ENCODE peak calls at places on chromosomes 4 and X, in nine cellular contexts. One of them, this sample, is unnamed.

GRCh38 chrX:13212191-13212651 is 107.6 kb downstream of the ATXN3L start:
- DNase-seq in HCT116: no peak
- DNase-seq in Karpas-422: no peak
- DNase-seq in PC-3: no peak
- DNase-seq in GM23248: no peak
- DNase-seq in SK-N-SH: no peak
- DNase-seq in hepatocyte: no peak
- DNase-seq in PC-9: no peak
- DNase-seq in OCI-LY7: no peak
- DNase-seq in this sample: no peak

GRCh38 chr4:27011401-27011800 is 150.8 kb downstream of the STIM2 start:
- DNase-seq in HCT116: no peak
- DNase-seq in Karpas-422: no peak
- DNase-seq in PC-3: peak; percentile 71
- DNase-seq in GM23248: no peak
- DNase-seq in SK-N-SH: no peak
- DNase-seq in hepatocyte: no peak
- DNase-seq in PC-9: peak; percentile 85
- DNase-seq in OCI-LY7: no peak
- DNase-seq in this sample: no peak

GRCh38 chr4:77012726-77013125 is 63.1 kb downstream of the CCNI start:
- DNase-seq in HCT116: no peak
- DNase-seq in Karpas-422: no peak
- DNase-seq in PC-3: no peak
- DNase-seq in GM23248: no peak
- DNase-seq in SK-N-SH: peak; percentile 16
- DNase-seq in hepatocyte: no peak
- DNase-seq in PC-9: no peak
- DNase-seq in OCI-LY7: no peak
- DNase-seq in this sample: no peak

GRCh38 chr4:1885414-1885813 is 14.2 kb downstream of the NSD2 start:
- DNase-seq in HCT116: no peak
- DNase-seq in Karpas-422: no peak
- DNase-seq in PC-3: no peak
- DNase-seq in GM23248: no peak
- DNase-seq in SK-N-SH: no peak
- DNase-seq in hepatocyte: no peak
- DNase-seq in PC-9: no peak
- DNase-seq in OCI-LY7: no peak
- DNase-seq in this sample: no peak

GRCh38 chr4:83219991-83220360 is 64.6 kb downstream of the COQ2 start:
- DNase-seq in HCT116: no peak
- DNase-seq in Karpas-422: no peak
- DNase-seq in PC-3: no peak
- DNase-seq in GM23248: peak; percentile 6
- DNase-seq in SK-N-SH: no peak
- DNase-seq in hepatocyte: no peak
- DNase-seq in PC-9: no peak
- DNase-seq in OCI-LY7: no peak
- DNase-seq in this sample: no peak

GRCh38 chrX:123860506-123860840 is 620 bp downstream of the XIAP start:
- DNase-seq in HCT116: no peak
- DNase-seq in Karpas-422: peak; percentile 73
- DNase-seq in PC-3: peak; percentile 24
- DNase-seq in GM23248: no peak
- DNase-seq in SK-N-SH: peak; percentile 24
- DNase-seq in hepatocyte: no peak
- DNase-seq in PC-9: peak; percentile 47
- DNase-seq in OCI-LY7: peak; percentile 52
- DNase-seq in this sample: peak; percentile 47

GRCh38 chr4:109915385-109916002 is 2.8 kb downstream of the EGF start:
- DNase-seq in HCT116: no peak
- DNase-seq in Karpas-422: no peak
- DNase-seq in PC-3: no peak
- DNase-seq in GM23248: no peak
- DNase-seq in SK-N-SH: no peak
- DNase-seq in hepatocyte: peak; percentile 23
- DNase-seq in PC-9: no peak
- DNase-seq in OCI-LY7: no peak
- DNase-seq in this sample: peak; percentile 37

GRCh38 chr4:129526812-129527211 is 430.9 kb downstream of the C4orf33 start:
- DNase-seq in HCT116: peak; percentile 21
- DNase-seq in Karpas-422: peak; percentile 73
- DNase-seq in PC-3: peak; percentile 37
- DNase-seq in GM23248: no peak
- DNase-seq in SK-N-SH: peak; percentile 3
- DNase-seq in hepatocyte: no peak
- DNase-seq in PC-9: no peak
- DNase-seq in OCI-LY7: peak; percentile 1
- DNase-seq in this sample: peak; percentile 39

GRCh38 chr4:156906325-156906724 is 65.3 kb downstream of the PDGFC start:
- DNase-seq in HCT116: no peak
- DNase-seq in Karpas-422: no peak
- DNase-seq in PC-3: peak; percentile 18
- DNase-seq in GM23248: no peak
- DNase-seq in SK-N-SH: no peak
- DNase-seq in hepatocyte: no peak
- DNase-seq in PC-9: no peak
- DNase-seq in OCI-LY7: no peak
- DNase-seq in this sample: no peak

GRCh38 chrX:115649461-115650063 is 88.6 kb downstream of the PLS3 start:
- DNase-seq in HCT116: no peak
- DNase-seq in Karpas-422: no peak
- DNase-seq in PC-3: peak; percentile 12
- DNase-seq in GM23248: no peak
- DNase-seq in SK-N-SH: no peak
- DNase-seq in hepatocyte: no peak
- DNase-seq in PC-9: peak; percentile 94
- DNase-seq in OCI-LY7: no peak
- DNase-seq in this sample: no peak

GRCh38 chr4:11471613-11472012 is 42.9 kb upstream of the HS3ST1 start:
- DNase-seq in HCT116: no peak
- DNase-seq in Karpas-422: no peak
- DNase-seq in PC-3: no peak
- DNase-seq in GM23248: no peak
- DNase-seq in SK-N-SH: no peak
- DNase-seq in hepatocyte: no peak
- DNase-seq in PC-9: no peak
- DNase-seq in OCI-LY7: no peak
- DNase-seq in this sample: peak; percentile 90

GRCh38 chr4:9970399-9971011 is 50.8 kb downstream of the SLC2A9 start:
- DNase-seq in HCT116: no peak
- DNase-seq in Karpas-422: peak; percentile 56
- DNase-seq in PC-3: no peak
- DNase-seq in GM23248: no peak
- DNase-seq in SK-N-SH: no peak
- DNase-seq in hepatocyte: no peak
- DNase-seq in PC-9: no peak
- DNase-seq in OCI-LY7: peak; percentile 40
- DNase-seq in this sample: peak; percentile 63

GRCh38 chr4:142846105-142846728 is at the start of gene INPP4B:
- DNase-seq in HCT116: peak; percentile 13
- DNase-seq in Karpas-422: no peak
- DNase-seq in PC-3: peak; percentile 70
- DNase-seq in GM23248: peak; percentile 89
- DNase-seq in SK-N-SH: peak; percentile 77
- DNase-seq in hepatocyte: peak; percentile 72
- DNase-seq in PC-9: peak; percentile 46
- DNase-seq in OCI-LY7: no peak
- DNase-seq in this sample: peak; percentile 71

DNA sequence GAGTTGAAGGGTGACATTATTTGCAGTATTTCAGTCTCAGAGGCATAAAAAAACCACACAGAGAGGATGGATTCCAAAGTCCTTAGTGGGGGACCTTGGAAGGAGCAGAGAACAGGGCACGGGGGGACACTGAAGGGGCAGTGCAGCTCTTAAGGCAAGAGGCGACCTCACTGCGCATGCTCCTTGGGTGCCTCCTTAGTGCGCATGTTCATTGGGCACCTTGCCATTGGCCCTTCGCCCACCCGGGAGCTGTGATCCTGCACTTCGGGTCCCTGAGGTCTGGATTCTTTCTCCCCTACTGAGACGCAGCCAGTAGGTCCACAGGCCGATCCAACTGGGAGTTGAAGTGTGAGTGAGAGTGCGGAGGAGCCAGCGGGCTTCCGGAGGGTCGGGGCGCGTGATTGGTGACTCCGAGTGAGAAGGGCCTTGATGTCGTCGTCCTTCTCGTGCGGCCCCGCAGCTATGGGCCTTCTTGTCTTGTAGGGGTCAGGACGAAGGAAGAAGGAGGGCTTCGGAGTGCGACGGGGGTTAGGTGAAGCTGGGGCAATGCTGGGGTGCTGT is at the start of gene XAGE5:
- DNase-seq in HCT116: no peak
- DNase-seq in Karpas-422: no peak
- DNase-seq in PC-3: no peak
- DNase-seq in GM23248: no peak
- DNase-seq in SK-N-SH: no peak
- DNase-seq in hepatocyte: no peak
- DNase-seq in PC-9: no peak
- DNase-seq in OCI-LY7: no peak
- DNase-seq in this sample: no peak
- H3K9me2 ChIP-seq in HCT116: no peaks in the 10 kb centered on the region
- H3K9me2 ChIP-seq in Karpas-422: no peaks in the 10 kb centered on the region
- H3K9me2 ChIP-seq in PC-3: no peaks in the 10 kb centered on the region
- H3K9me2 ChIP-seq in GM23248: no peaks in the 10 kb centered on the region
- H3K9me2 ChIP-seq in SK-N-SH: no peaks in the 10 kb centered on the region
- H3K9me2 ChIP-seq in hepatocyte: no peaks in the 10 kb centered on the region
- H3K9me2 ChIP-seq in PC-9: no peaks in the 10 kb centered on the region
- H3K9me2 ChIP-seq in OCI-LY7: no peaks in the 10 kb centered on the region
- H3K9me2 ChIP-seq in this sample: no peaks in the 10 kb centered on the region

DNA sequence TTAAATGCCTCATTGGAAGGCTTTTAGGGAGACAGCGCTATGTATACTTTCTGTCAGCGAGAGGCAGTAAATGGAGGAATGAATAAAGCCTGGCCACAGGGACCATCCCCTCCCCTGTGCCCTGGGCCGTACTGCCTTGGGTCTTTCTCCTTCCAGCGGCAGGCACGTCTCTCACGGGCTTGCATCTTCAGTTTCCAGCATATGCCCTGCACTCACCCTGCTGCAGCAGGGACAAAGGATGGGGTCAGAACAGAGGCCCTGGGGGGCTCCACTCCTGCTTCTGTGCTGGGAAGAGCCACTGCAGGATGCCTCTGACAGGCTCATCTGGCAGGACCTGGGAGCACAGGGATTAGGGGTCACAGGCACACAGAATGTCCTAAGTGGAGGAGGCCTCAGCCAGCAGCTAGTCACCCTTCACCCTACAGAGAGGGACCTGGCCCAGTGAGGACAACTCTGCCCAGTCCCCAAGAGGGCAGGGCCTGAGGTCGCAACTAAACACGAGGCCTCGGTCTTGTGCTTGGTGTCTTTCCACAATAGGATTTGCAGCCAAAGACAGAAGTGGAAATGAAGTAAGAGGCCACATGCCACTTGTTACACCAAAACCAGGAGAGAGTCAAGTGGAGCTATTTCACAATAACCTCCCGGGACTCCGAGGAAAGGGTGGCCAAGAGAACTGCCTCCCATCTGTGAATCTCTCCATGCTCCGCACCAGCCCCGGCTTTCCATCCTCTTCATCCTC is 150.8 kb downstream of the AFAP1 start:
- DNase-seq in HCT116: no peak
- DNase-seq in Karpas-422: no peak
- DNase-seq in PC-3: no peak
- DNase-seq in GM23248: peak; percentile 32
- DNase-seq in SK-N-SH: no peak
- DNase-seq in hepatocyte: no peak
- DNase-seq in PC-9: peak; percentile 20
- DNase-seq in OCI-LY7: no peak
- DNase-seq in this sample: no peak
- H3K27ac ChIP-seq in HCT116: no peak overlapping the region
- H3K27ac ChIP-seq in Karpas-422: no peak overlapping the region
- H3K27ac ChIP-seq in PC-3: no peak overlapping the region
- H3K27ac ChIP-seq in GM23248: no peak overlapping the region
- H3K27ac ChIP-seq in SK-N-SH: peak overlapping the region; percentile 22
- H3K27ac ChIP-seq in hepatocyte: no peak overlapping the region
- H3K27ac ChIP-seq in PC-9: no peak overlapping the region
- H3K27ac ChIP-seq in OCI-LY7: no peak overlapping the region
- H3K27ac ChIP-seq in this sample: no peak overlapping the region

GRCh38 chr4:78693777-78694456 is 82.2 kb upstream of the BMP2K start:
- DNase-seq in HCT116: no peak
- DNase-seq in Karpas-422: no peak
- DNase-seq in PC-3: no peak
- DNase-seq in GM23248: peak; percentile 66
- DNase-seq in SK-N-SH: no peak
- DNase-seq in hepatocyte: no peak
- DNase-seq in PC-9: no peak
- DNase-seq in OCI-LY7: no peak
- DNase-seq in this sample: no peak

GRCh38 chr4:78691971-78692814 is 84.0 kb upstream of the BMP2K start:
- DNase-seq in HCT116: no peak
- DNase-seq in Karpas-422: no peak
- DNase-seq in PC-3: no peak
- DNase-seq in GM23248: peak; percentile 27
- DNase-seq in SK-N-SH: peak; percentile 75
- DNase-seq in hepatocyte: peak; percentile 62
- DNase-seq in PC-9: no peak
- DNase-seq in OCI-LY7: peak; percentile 15
- DNase-seq in this sample: no peak

GRCh38 chr4:78694457-78694787 is 81.7 kb upstream of the BMP2K start:
- DNase-seq in HCT116: no peak
- DNase-seq in Karpas-422: no peak
- DNase-seq in PC-3: no peak
- DNase-seq in GM23248: no peak
- DNase-seq in SK-N-SH: no peak
- DNase-seq in hepatocyte: no peak
- DNase-seq in PC-9: no peak
- DNase-seq in OCI-LY7: no peak
- DNase-seq in this sample: no peak

GRCh38 chr4:78692815-78693156 is 83.4 kb upstream of the BMP2K start:
- DNase-seq in HCT116: no peak
- DNase-seq in Karpas-422: no peak
- DNase-seq in PC-3: no peak
- DNase-seq in GM23248: peak; percentile 8
- DNase-seq in SK-N-SH: no peak
- DNase-seq in hepatocyte: no peak
- DNase-seq in PC-9: no peak
- DNase-seq in OCI-LY7: no peak
- DNase-seq in this sample: no peak

GRCh38 chr4:78695910-78696309 is 80.2 kb upstream of the BMP2K start:
- DNase-seq in HCT116: no peak
- DNase-seq in Karpas-422: no peak
- DNase-seq in PC-3: no peak
- DNase-seq in GM23248: no peak
- DNase-seq in SK-N-SH: no peak
- DNase-seq in hepatocyte: no peak
- DNase-seq in PC-9: no peak
- DNase-seq in OCI-LY7: no peak
- DNase-seq in this sample: no peak
- H3K9me2 ChIP-seq in HCT116: no peaks in the 10 kb centered on the region
- H3K9me2 ChIP-seq in Karpas-422: no peaks in the 10 kb centered on the region
- H3K9me2 ChIP-seq in PC-3: no peaks in the 10 kb centered on the region
- H3K9me2 ChIP-seq in GM23248: no peaks in the 10 kb centered on the region
- H3K9me2 ChIP-seq in SK-N-SH: no peaks in the 10 kb centered on the region
- H3K9me2 ChIP-seq in hepatocyte: no peaks in the 10 kb centered on the region
- H3K9me2 ChIP-seq in PC-9: no peaks in the 10 kb centered on the region
- H3K9me2 ChIP-seq in OCI-LY7: no peaks in the 10 kb centered on the region
- H3K9me2 ChIP-seq in this sample: no peaks in the 10 kb centered on the region

DNA sequence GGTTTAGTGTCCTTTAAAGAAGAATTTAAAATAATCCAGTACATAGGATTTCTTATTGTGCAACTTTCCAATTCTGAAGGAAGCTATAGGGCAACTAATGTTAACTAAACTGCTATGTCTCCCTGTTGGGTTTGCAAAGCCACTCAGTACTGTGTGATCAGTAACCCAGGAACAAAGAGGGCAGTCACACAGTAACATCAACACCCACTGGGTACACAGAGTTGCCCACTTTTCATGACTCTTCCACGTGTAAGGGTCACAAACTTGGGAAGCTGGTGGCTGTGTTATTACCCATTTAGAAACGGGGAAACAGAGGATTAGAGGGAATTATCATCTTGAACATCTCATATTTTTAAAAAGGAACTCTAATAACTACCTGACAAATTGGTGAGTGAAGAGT is 555.0 kb upstream of the DIPK2B start:
- DNase-seq in HCT116: no peak
- DNase-seq in Karpas-422: no peak
- DNase-seq in PC-3: no peak
- DNase-seq in GM23248: no peak
- DNase-seq in SK-N-SH: no peak
- DNase-seq in hepatocyte: no peak
- DNase-seq in PC-9: no peak
- DNase-seq in OCI-LY7: no peak
- DNase-seq in this sample: no peak
- H3K27ac ChIP-seq in HCT116: peak overlapping the region; percentile 94
- H3K27ac ChIP-seq in Karpas-422: no peak overlapping the region
- H3K27ac ChIP-seq in PC-3: peak overlapping the region; percentile 92
- H3K27ac ChIP-seq in GM23248: peak overlapping the region; percentile 97
- H3K27ac ChIP-seq in SK-N-SH: peak overlapping the region; percentile 96
- H3K27ac ChIP-seq in hepatocyte: no peak overlapping the region
- H3K27ac ChIP-seq in PC-9: no peak overlapping the region
- H3K27ac ChIP-seq in OCI-LY7: no peak overlapping the region
- H3K27ac ChIP-seq in this sample: no peak overlapping the region